ENCODE peak calls at places on chromosomes 5 and 9, in five cellular contexts. E is T-helper 2 cell, F is kidney glomerular epithelial cell, R is left ventricle myocardium inferior, V is A172. G is an unnamed sample.

GRCh38 chr9:133924453-133924852 is 67.7 kb downstream of the VAV2 start:
- DNase-seq in E (no peak), F (no peak), R (no peak), V (no peak), G (no peak)

GRCh38 chr5:13921573-13921972 is 22.9 kb downstream of the DNAH5 start:
- DNase-seq in E (no peak), F (peak; percentile 59), R (no peak), V (no peak), G (peak; percentile 3)

GRCh38 chr5:89168766-89169165 is 285.8 kb upstream of the MEF2C start:
- DNase-seq in E (no peak), F (no peak), R (no peak), V (no peak), G (no peak)

GRCh38 chr5:170184007-170184687 is 48.6 kb upstream of the C5orf58 start:
- DNase-seq in E (peak; percentile 29), F (peak; percentile 46), R (peak; percentile 51), V (peak; percentile 73), G (peak; percentile 53)

GRCh38 chr5:107959573-107960279 is 289.0 kb upstream of the EFNA5 start:
- DNase-seq in E (peak; percentile 6), F (no peak), R (no peak), V (no peak), G (no peak)

GRCh38 chr5:123028222-123028621 is 8.3 kb downstream of the PPIC start:
- DNase-seq in E (no peak), F (no peak), R (peak; percentile 41), V (no peak), G (peak; percentile 6)

GRCh38 chr5:8341416-8341815 is 472.5 kb downstream of the MTRR start:
- DNase-seq in E (no peak), F (no peak), R (no peak), V (no peak), G (no peak)

GRCh38 chr9:3549243-3549642 is 23.4 kb upstream of the RFX3 start:
- DNase-seq in E (no peak), F (no peak), R (no peak), V (no peak), G (no peak)

GRCh38 chr5:179766021-179766725 is 27.6 kb upstream of the LTC4S start:
- DNase-seq in E (no peak), F (peak; percentile 10), R (no peak), V (peak; percentile 70), G (peak; percentile 72)

GRCh38 chr9:122609810-122610209 is 4.7 kb upstream of the OR1Q1 start:
- DNase-seq in E (no peak), F (no peak), R (no peak), V (no peak), G (no peak)

GRCh38 chr5:108382784-108383358 is 973 bp upstream of the FBXL17 start:
- DNase-seq in E (peak; percentile 62), F (peak; percentile 63), R (no peak), V (no peak), G (peak; percentile 37)

GRCh38 chr5:43401827-43402226 is 10.4 kb downstream of the CCL28 start:
- DNase-seq in E (no peak), F (no peak), R (no peak), V (no peak), G (peak; percentile 18)

GRCh38 chr9:84170521-84171141 is 169.9 kb downstream of the SLC28A3 start:
- DNase-seq in E (no peak), F (peak; percentile 90), R (peak; percentile 90), V (peak; percentile 98), G (peak; percentile 94)

GRCh38 chr5:117623042-117623815 is 1048.6 kb upstream of the SEMA6A start:
- DNase-seq in E (no peak), F (no peak), R (no peak), V (peak; percentile 14), G (no peak)

GRCh38 chr9:99828417-99829176 is 6.9 kb downstream of the NR4A3 start:
- DNase-seq in E (no peak), F (no peak), R (no peak), V (no peak), G (peak; percentile 28)

GRCh38 chr9:112780637-112781036 is 30.1 kb downstream of the SNX30 start:
- DNase-seq in E (no peak), F (no peak), R (no peak), V (no peak), G (peak; percentile 45)

GRCh38 chr9:12838546-12838945 is 63.7 kb downstream of the LURAP1L start:
- DNase-seq in E (no peak), F (no peak), R (no peak), V (no peak), G (no peak)

GRCh38 chr9:129567842-129568559 is 52.9 kb downstream of the C9orf50 start:
- DNase-seq in E (no peak), F (peak; percentile 53), R (no peak), V (peak; percentile 89), G (peak; percentile 87)

GRCh38 chr5:169263591-169263990 is 37.3 kb downstream of the SLIT3 start:
- DNase-seq in E (no peak), F (no peak), R (no peak), V (no peak), G (no peak)

G was measured in fibroblast of mammary gland.